ENCODE peak calls at places on chromosome 13, in five cellular contexts. L is RWPE1, Q is C1 segment of cervical spinal cord, O is endodermal cell, C is HuH-7. J is an unnamed sample.

GRCh38 chr13:26946675-26947342 is 186.2 kb upstream of the GPR12 start:
- DNase-seq in L (peak), C (peak), Q (no peak), O (no peak), J (no peak)

GRCh38 chr13:98972627-98973026 is 5.2 kb downstream of the DOCK9 start:
- DNase-seq in L (peak), C (no peak), O (no peak), Q (no peak), J (peak)

GRCh38 chr13:105979131-105979530 is 556.3 kb downstream of the EFNB2 start:
- DNase-seq in O (no peak), Q (no peak), L (peak), C (no peak), J (no peak)

GRCh38 chr13:102399791-102400618 is 1.8 kb downstream of the FGF14 start:
- DNase-seq in Q (peak), L (no peak), C (no peak), O (peak), J (peak)

GRCh38 chr13:26991508-26992181 is 180.0 kb downstream of the USP12 start:
- DNase-seq in C (no peak), O (no peak), L (no peak), Q (peak), J (peak)

GRCh38 chr13:70756088-70756487 is 647.8 kb upstream of the KLHL1 start:
- DNase-seq in O (no peak), C (no peak), Q (no peak), L (no peak), J (no peak)

GRCh38 chr13:111511805-111512504 is 191.5 kb downstream of the TEX29 start:
- DNase-seq in O (no peak), C (no peak), L (no peak), Q (no peak), J (no peak)

GRCh38 chr13:75661443-75661842 is 25.3 kb downstream of the LMO7 start:
- DNase-seq in Q (no peak), O (no peak), C (no peak), L (no peak), J (no peak)

GRCh38 chr13:28282451-28282850 is 144.1 kb downstream of the PAN3 start:
- DNase-seq in L (no peak), Q (no peak), C (no peak), O (no peak), J (no peak)

GRCh38 chr13:50589139-50589538 is 254.4 kb downstream of the DLEU7 start:
- DNase-seq in L (peak), Q (no peak), C (no peak), O (no peak), J (no peak)

GRCh38 chr13:111249637-111250360 is 70.6 kb upstream of the TEX29 start:
- DNase-seq in C (no peak), Q (no peak), L (no peak), O (no peak), J (peak)

GRCh38 chr13:109401891-109402290 is 384.5 kb downstream of the IRS2 start:
- DNase-seq in O (no peak), Q (no peak), L (no peak), C (no peak), J (peak)

GRCh38 chr13:27401210-27401609 is 23.2 kb upstream of the GTF3A start:
- DNase-seq in L (peak), Q (peak), O (no peak), C (no peak), J (peak)

GRCh38 chr13:45422731-45423130 is 4.6 kb upstream of the SLC25A30 start:
- DNase-seq in C (no peak), L (no peak), O (no peak), Q (no peak), J (no peak)

GRCh38 chr13:113860579-113861432 is 3.1 kb downstream of the GAS6 start:
- DNase-seq in O (peak), C (no peak), Q (no peak), L (no peak), J (peak)

GRCh38 chr13:110265682-110266430 is 41.1 kb downstream of the COL4A1 start:
- DNase-seq in Q (no peak), L (no peak), O (peak), C (no peak), J (no peak)

GRCh38 chr13:111213964-111214726 is 99.0 kb downstream of the ARHGEF7 start:
- DNase-seq in L (no peak), Q (no peak), C (no peak), O (no peak), J (peak)

GRCh38 chr13:113906566-113906965 is 42.7 kb upstream of the GAS6 start:
- DNase-seq in O (peak), C (no peak), L (no peak), Q (no peak), J (peak)

GRCh38 chr13:104426435-104426834 is 1360.2 kb upstream of the SLC10A2 start:
- DNase-seq in Q (no peak), L (no peak), O (no peak), C (no peak), J (no peak)

GRCh38 chr13:76386316-76386715 is 499.9 kb downstream of the KCTD12 start:
- DNase-seq in O (no peak), C (no peak), L (no peak), Q (no peak), J (no peak)

GRCh38 chr13:96822900-96823299 is 171.4 kb downstream of the OXGR1 start:
- DNase-seq in O (peak), L (no peak), C (peak), Q (no peak), J (peak)

GRCh38 chr13:46154136-46154854 is 27.7 kb downstream of the LCP1 start:
- DNase-seq in L (no peak), C (no peak), O (no peak), Q (no peak), J (no peak)

GRCh38 chr13:45142440-45143345 is 22.4 kb downstream of the GTF2F2 start:
- DNase-seq in C (peak), O (no peak), L (peak), Q (no peak), J (no peak)

GRCh38 chr13:23845309-23845708 is 43.9 kb downstream of the MIPEP start:
- DNase-seq in Q (no peak), O (no peak), L (no peak), C (no peak), J (no peak)

GRCh38 chr13:48531416-48532145 is 1.3 kb downstream of the RCBTB2 start:
- DNase-seq in O (peak), L (no peak), Q (no peak), C (no peak), J (no peak)

GRCh38 chr13:95924389-95924994 is 128.7 kb downstream of the UGGT2 start:
- DNase-seq in Q (no peak), C (no peak), L (peak), O (peak), J (peak)

GRCh38 chr13:41231786-41232185 is 31.6 kb downstream of the MTRF1 start:
- DNase-seq in Q (no peak), O (peak), C (no peak), L (no peak), J (no peak)

GRCh38 chr13:51674276-51674675 is 90.0 kb downstream of the WDFY2 start:
- DNase-seq in O (peak), Q (no peak), C (no peak), L (peak), J (peak)

GRCh38 chr13:110259651-110260050 is 47.3 kb downstream of the COL4A1 start:
- DNase-seq in O (no peak), Q (no peak), C (no peak), L (no peak), J (no peak)

GRCh38 chr13:46551410-46552301 is 1.3 kb upstream of the LRCH1 start:
- DNase-seq in L (peak), C (peak), O (peak), Q (peak), J (peak)

GRCh38 chr13:51229731-51230130 is 7.5 kb downstream of the FAM124A start:
- DNase-seq in L (no peak), C (no peak), Q (no peak), O (peak), J (no peak)

GRCh38 chr13:33069365-33069764 is 53.1 kb downstream of the KL start:
- DNase-seq in O (no peak), L (no peak), Q (no peak), C (no peak), J (no peak)

J was measured in islet precursor cell.